ENCODE peak calls at places on chromosome 17, in seven cellular contexts. One of them, this sample, is unnamed.

GRCh38 chr17:65409381-65409780 is 152.1 kb downstream of the AXIN2 start:
- DNase-seq in IMR-90: peak
- DNase-seq in lower leg skin: no peak
- DNase-seq in Peyer's patch: no peak
- DNase-seq in cardiac muscle cell: no peak
- DNase-seq in BJ: peak
- DNase-seq in tibial artery: no peak
- DNase-seq in this sample: peak

GRCh38 chr17:77499699-77500435 is 359.1 kb downstream of the SEC14L1 start:
- DNase-seq in BJ: no peak
- DNase-seq in Peyer's patch: no peak
- DNase-seq in tibial artery: no peak
- DNase-seq in IMR-90: no peak
- DNase-seq in lower leg skin: peak
- DNase-seq in cardiac muscle cell: no peak
- DNase-seq in this sample: no peak

GRCh38 chr17:9928601-9929341 is 23.7 kb upstream of the RCVRN start:
- DNase-seq in BJ: peak
- DNase-seq in lower leg skin: no peak
- DNase-seq in IMR-90: peak
- DNase-seq in Peyer's patch: no peak
- DNase-seq in cardiac muscle cell: peak
- DNase-seq in tibial artery: no peak
- DNase-seq in this sample: peak

GRCh38 chr17:164536-165235 is 16.8 kb downstream of the DOC2B start:
- DNase-seq in cardiac muscle cell: peak
- DNase-seq in IMR-90: peak
- DNase-seq in lower leg skin: no peak
- DNase-seq in tibial artery: peak
- DNase-seq in BJ: no peak
- DNase-seq in Peyer's patch: no peak
- DNase-seq in this sample: peak

GRCh38 chr17:63702616-63703015 is 2.7 kb upstream of the LIMD2 start:
- DNase-seq in Peyer's patch: no peak
- DNase-seq in lower leg skin: no peak
- DNase-seq in tibial artery: no peak
- DNase-seq in cardiac muscle cell: no peak
- DNase-seq in BJ: no peak
- DNase-seq in IMR-90: no peak
- DNase-seq in this sample: no peak

GRCh38 chr17:76681222-76682137 is 29.3 kb downstream of the MXRA7 start:
- DNase-seq in tibial artery: peak
- DNase-seq in Peyer's patch: peak
- DNase-seq in IMR-90: peak
- DNase-seq in cardiac muscle cell: peak
- DNase-seq in lower leg skin: no peak
- DNase-seq in BJ: no peak
- DNase-seq in this sample: peak

GRCh38 chr17:77709594-77709993 is 248.9 kb upstream of the TNRC6C start:
- DNase-seq in BJ: no peak
- DNase-seq in IMR-90: no peak
- DNase-seq in lower leg skin: peak
- DNase-seq in Peyer's patch: no peak
- DNase-seq in cardiac muscle cell: no peak
- DNase-seq in tibial artery: no peak
- DNase-seq in this sample: no peak

GRCh38 chr17:4375039-4375748 is 8.7 kb upstream of the UBE2G1 start:
- DNase-seq in Peyer's patch: peak
- DNase-seq in lower leg skin: no peak
- DNase-seq in cardiac muscle cell: no peak
- DNase-seq in IMR-90: no peak
- DNase-seq in tibial artery: no peak
- DNase-seq in BJ: no peak
- DNase-seq in this sample: no peak

GRCh38 chr17:40564195-40564882 is 933 bp downstream of the CCR7 start:
- DNase-seq in BJ: no peak
- DNase-seq in IMR-90: no peak
- DNase-seq in tibial artery: no peak
- DNase-seq in cardiac muscle cell: no peak
- DNase-seq in Peyer's patch: no peak
- DNase-seq in lower leg skin: peak
- DNase-seq in this sample: no peak

GRCh38 chr17:45929344-45929743 is 35.0 kb downstream of the MAPT start:
- DNase-seq in tibial artery: no peak
- DNase-seq in cardiac muscle cell: no peak
- DNase-seq in IMR-90: no peak
- DNase-seq in BJ: no peak
- DNase-seq in lower leg skin: no peak
- DNase-seq in Peyer's patch: no peak
- DNase-seq in this sample: no peak

GRCh38 chr17:55762086-55762858 is 11.4 kb downstream of the PCTP start:
- DNase-seq in lower leg skin: no peak
- DNase-seq in Peyer's patch: no peak
- DNase-seq in cardiac muscle cell: no peak
- DNase-seq in BJ: no peak
- DNase-seq in tibial artery: no peak
- DNase-seq in IMR-90: no peak
- DNase-seq in this sample: no peak

GRCh38 chr17:82806645-82807044 is 33.2 kb downstream of the ZNF750 start:
- DNase-seq in Peyer's patch: no peak
- DNase-seq in BJ: no peak
- DNase-seq in lower leg skin: no peak
- DNase-seq in cardiac muscle cell: no peak
- DNase-seq in IMR-90: no peak
- DNase-seq in tibial artery: no peak
- DNase-seq in this sample: no peak

GRCh38 chr17:54870671-54871175 is 29.9 kb upstream of the TOM1L1 start:
- DNase-seq in BJ: no peak
- DNase-seq in Peyer's patch: no peak
- DNase-seq in tibial artery: no peak
- DNase-seq in cardiac muscle cell: no peak
- DNase-seq in lower leg skin: no peak
- DNase-seq in IMR-90: no peak
- DNase-seq in this sample: no peak

GRCh38 chr17:81717049-81717765 is 5.1 kb downstream of the SLC25A10 start:
- DNase-seq in Peyer's patch: no peak
- DNase-seq in IMR-90: no peak
- DNase-seq in cardiac muscle cell: no peak
- DNase-seq in BJ: no peak
- DNase-seq in tibial artery: no peak
- DNase-seq in lower leg skin: no peak
- DNase-seq in this sample: no peak

GRCh38 chr17:64118452-64118979 is 11.4 kb downstream of the ERN1 start:
- DNase-seq in lower leg skin: no peak
- DNase-seq in tibial artery: peak
- DNase-seq in BJ: no peak
- DNase-seq in cardiac muscle cell: peak
- DNase-seq in IMR-90: no peak
- DNase-seq in Peyer's patch: no peak
- DNase-seq in this sample: peak

GRCh38 chr17:18860161-18860972 is 2.4 kb downstream of the PRPSAP2 start:
- DNase-seq in cardiac muscle cell: no peak
- DNase-seq in BJ: no peak
- DNase-seq in IMR-90: peak
- DNase-seq in lower leg skin: peak
- DNase-seq in Peyer's patch: no peak
- DNase-seq in tibial artery: no peak
- DNase-seq in this sample: no peak

GRCh38 chr17:66276328-66276937 is 26.0 kb upstream of the PRKCA start:
- DNase-seq in BJ: no peak
- DNase-seq in cardiac muscle cell: peak
- DNase-seq in tibial artery: no peak
- DNase-seq in Peyer's patch: no peak
- DNase-seq in IMR-90: peak
- DNase-seq in lower leg skin: no peak
- DNase-seq in this sample: peak

GRCh38 chr17:76199466-76199865 is 40.8 kb downstream of the RNF157 start:
- DNase-seq in tibial artery: no peak
- DNase-seq in Peyer's patch: no peak
- DNase-seq in BJ: no peak
- DNase-seq in lower leg skin: no peak
- DNase-seq in IMR-90: no peak
- DNase-seq in cardiac muscle cell: no peak
- DNase-seq in this sample: no peak

GRCh38 chr17:27224526-27225315 is 69.2 kb upstream of the WSB1 start:
- DNase-seq in tibial artery: no peak
- DNase-seq in IMR-90: no peak
- DNase-seq in Peyer's patch: no peak
- DNase-seq in cardiac muscle cell: no peak
- DNase-seq in BJ: no peak
- DNase-seq in lower leg skin: no peak
- DNase-seq in this sample: peak

DNA sequence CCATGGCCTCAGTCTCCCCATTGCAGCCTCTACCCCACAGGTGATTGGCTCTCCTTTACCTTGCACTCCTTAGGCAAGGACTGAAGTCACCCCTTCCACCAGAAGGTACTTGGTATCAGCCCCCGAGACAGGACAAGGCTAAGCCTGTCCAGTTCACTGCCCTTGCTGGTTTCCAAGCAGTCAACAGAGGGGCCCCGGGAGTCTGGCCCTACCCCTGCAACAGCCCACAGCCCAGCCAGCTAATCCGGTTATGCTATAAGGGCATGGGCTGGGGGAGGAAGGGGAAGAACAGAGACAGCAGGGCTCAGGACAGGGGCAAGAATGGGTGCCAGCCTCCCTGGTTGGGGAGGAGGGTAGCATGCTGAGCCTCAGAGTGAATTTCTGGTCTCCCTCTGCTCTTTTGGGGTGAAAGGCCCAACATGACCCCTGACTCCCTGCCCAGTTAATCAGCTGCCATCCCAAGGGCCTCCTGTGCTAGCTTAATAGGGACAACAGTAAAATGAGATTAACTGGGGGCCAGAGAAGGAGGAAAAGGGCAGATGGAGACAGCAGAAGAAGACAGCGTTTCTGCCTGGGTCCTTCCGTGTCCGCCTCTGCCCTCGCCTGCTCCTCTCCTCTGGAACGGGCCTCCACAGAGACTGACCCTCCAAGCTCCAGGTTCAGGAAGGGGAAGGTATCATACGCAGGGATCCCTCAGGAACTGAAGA is 10.7 kb downstream of the DLG4 start:
- DNase-seq in BJ: no peak
- DNase-seq in cardiac muscle cell: no peak
- DNase-seq in tibial artery: no peak
- DNase-seq in lower leg skin: no peak
- DNase-seq in IMR-90: no peak
- DNase-seq in Peyer's patch: no peak
- DNase-seq in this sample: no peak
- H3K4me3 ChIP-seq in BJ: no peak
- H3K4me3 ChIP-seq in cardiac muscle cell: no peak
- H3K4me3 ChIP-seq in tibial artery: no peak
- H3K4me3 ChIP-seq in lower leg skin: no peak
- H3K4me3 ChIP-seq in IMR-90: no peak
- H3K4me3 ChIP-seq in Peyer's patch: no peak
- H3K4me3 ChIP-seq in this sample: no peak

GRCh38 chr17:43212641-43213490 is 1.2 kb downstream of the TMEM106A start:
- DNase-seq in cardiac muscle cell: no peak
- DNase-seq in tibial artery: no peak
- DNase-seq in BJ: no peak
- DNase-seq in IMR-90: no peak
- DNase-seq in lower leg skin: no peak
- DNase-seq in Peyer's patch: no peak
- DNase-seq in this sample: peak

GRCh38 chr17:43211123-43211479 is 574 bp upstream of the TMEM106A start:
- DNase-seq in lower leg skin: no peak
- DNase-seq in IMR-90: no peak
- DNase-seq in cardiac muscle cell: no peak
- DNase-seq in BJ: no peak
- DNase-seq in tibial artery: no peak
- DNase-seq in Peyer's patch: no peak
- DNase-seq in this sample: peak

GRCh38 chr17:43210576-43210975 is 1.1 kb upstream of the TMEM106A start:
- DNase-seq in lower leg skin: no peak
- DNase-seq in BJ: no peak
- DNase-seq in Peyer's patch: no peak
- DNase-seq in tibial artery: no peak
- DNase-seq in cardiac muscle cell: no peak
- DNase-seq in IMR-90: no peak
- DNase-seq in this sample: no peak

GRCh38 chr17:43213545-43213944 is 1.9 kb downstream of the TMEM106A start:
- DNase-seq in BJ: no peak
- DNase-seq in lower leg skin: no peak
- DNase-seq in tibial artery: no peak
- DNase-seq in cardiac muscle cell: no peak
- DNase-seq in IMR-90: no peak
- DNase-seq in Peyer's patch: no peak
- DNase-seq in this sample: no peak

GRCh38 chr17:43211480-43212402 is at the start of gene TMEM106A:
- DNase-seq in tibial artery: peak
- DNase-seq in lower leg skin: peak
- DNase-seq in Peyer's patch: peak
- DNase-seq in IMR-90: peak
- DNase-seq in cardiac muscle cell: peak
- DNase-seq in BJ: peak
- DNase-seq in this sample: peak
- TF ChIP-seq CTCF in tibial artery: peak
- TF ChIP-seq CTCF in lower leg skin: no peak
- TF ChIP-seq CTCF in Peyer's patch: peak
- TF ChIP-seq CTCF in IMR-90: peak
- TF ChIP-seq CTCF in cardiac muscle cell: peak
- TF ChIP-seq CTCF in BJ: peak
- TF ChIP-seq CTCF in this sample: peak

GRCh38 chr17:29138991-29139682 is 41.1 kb downstream of the MYO18A start:
- DNase-seq in lower leg skin: no peak
- DNase-seq in Peyer's patch: peak
- DNase-seq in BJ: no peak
- DNase-seq in cardiac muscle cell: no peak
- DNase-seq in tibial artery: peak
- DNase-seq in IMR-90: no peak
- DNase-seq in this sample: no peak
- H3K4me3 ChIP-seq in lower leg skin: no peak
- H3K4me3 ChIP-seq in Peyer's patch: peak
- H3K4me3 ChIP-seq in BJ: no peak
- H3K4me3 ChIP-seq in cardiac muscle cell: peak
- H3K4me3 ChIP-seq in tibial artery: peak
- H3K4me3 ChIP-seq in IMR-90: no peak
- H3K4me3 ChIP-seq in this sample: no peak

DNA sequence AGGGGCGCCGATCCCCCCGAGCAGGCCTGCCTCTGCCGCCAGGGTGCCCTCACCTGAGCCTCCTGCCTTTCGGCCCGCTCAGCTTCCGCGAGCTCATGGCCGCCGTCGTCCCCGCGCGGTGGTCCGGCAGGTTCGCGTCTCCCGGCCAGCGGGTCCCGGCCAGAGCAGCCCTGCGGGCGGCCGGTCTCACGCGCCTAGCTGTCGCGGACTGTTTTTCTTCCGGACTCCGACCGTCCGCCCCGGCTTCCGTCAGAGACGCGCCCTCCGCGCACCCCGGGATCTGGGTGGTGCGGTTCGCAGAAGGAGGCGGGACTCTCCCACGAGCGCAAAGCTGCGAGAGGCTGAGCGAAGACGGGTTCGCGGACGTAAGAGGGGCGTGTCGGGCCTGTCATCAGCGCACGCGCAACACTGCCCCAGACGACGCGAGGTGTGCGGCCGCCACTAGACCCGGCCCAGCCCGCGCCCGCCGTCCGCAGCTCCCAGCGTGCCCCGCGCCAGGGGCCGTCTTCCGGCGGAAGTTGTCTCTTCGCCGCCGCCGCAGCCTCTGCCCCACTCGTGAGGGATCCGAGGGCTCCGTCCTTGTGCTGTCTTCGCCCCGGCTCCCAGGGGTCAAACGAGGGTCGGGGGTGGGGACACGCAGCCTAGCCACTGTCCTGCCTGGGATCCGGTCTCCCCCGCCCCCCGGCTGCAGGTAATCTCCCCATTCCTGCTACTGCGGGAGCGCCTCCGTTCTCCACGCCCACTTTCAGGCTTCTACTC is at the start of gene INPP5K:
- DNase-seq in lower leg skin: peak
- DNase-seq in tibial artery: peak
- DNase-seq in Peyer's patch: peak
- DNase-seq in cardiac muscle cell: peak
- DNase-seq in IMR-90: peak
- DNase-seq in BJ: peak
- DNase-seq in this sample: peak
- TF ChIP-seq CTCF in lower leg skin: no peak
- TF ChIP-seq CTCF in tibial artery: no peak
- TF ChIP-seq CTCF in Peyer's patch: peak
- TF ChIP-seq CTCF in cardiac muscle cell: no peak
- TF ChIP-seq CTCF in IMR-90: no peak
- TF ChIP-seq CTCF in BJ: no peak
- TF ChIP-seq CTCF in this sample: no peak